ENCODE peak calls at places on chromosomes 13 and 19, in seven cellular contexts. One of them, this sample, is unnamed.

GRCh38 chr19:19134687-19135158 is 3.6 kb downstream of the TMEM161A start:
- DNase-seq in upper lobe of left lung: peak
- DNase-seq in A549: no peak
- DNase-seq in ovary: no peak
- DNase-seq in transverse colon: no peak
- DNase-seq in Peyer's patch: no peak
- DNase-seq in body of pancreas: no peak
- DNase-seq in this sample: no peak

GRCh38 chr13:99909836-99910619 is 61.5 kb downstream of the ZIC5 start:
- DNase-seq in body of pancreas: peak
- DNase-seq in ovary: no peak
- DNase-seq in transverse colon: no peak
- DNase-seq in Peyer's patch: no peak
- DNase-seq in upper lobe of left lung: no peak
- DNase-seq in A549: no peak
- DNase-seq in this sample: peak

GRCh38 chr13:40402931-40403412 is 263.5 kb downstream of the FOXO1 start:
- DNase-seq in A549: peak
- DNase-seq in upper lobe of left lung: no peak
- DNase-seq in transverse colon: no peak
- DNase-seq in ovary: peak
- DNase-seq in Peyer's patch: no peak
- DNase-seq in body of pancreas: no peak
- DNase-seq in this sample: no peak

GRCh38 chr13:92843549-92843948 is 383.1 kb upstream of the GPC6 start:
- DNase-seq in ovary: no peak
- DNase-seq in A549: no peak
- DNase-seq in upper lobe of left lung: no peak
- DNase-seq in transverse colon: no peak
- DNase-seq in Peyer's patch: no peak
- DNase-seq in body of pancreas: no peak
- DNase-seq in this sample: no peak

GRCh38 chr13:56351041-56351440 is 789.7 kb upstream of the PRR20A start:
- DNase-seq in A549: no peak
- DNase-seq in upper lobe of left lung: no peak
- DNase-seq in transverse colon: no peak
- DNase-seq in body of pancreas: no peak
- DNase-seq in ovary: no peak
- DNase-seq in Peyer's patch: no peak
- DNase-seq in this sample: no peak

GRCh38 chr19:15265849-15266248 is 33.6 kb upstream of the EPHX3 start:
- DNase-seq in transverse colon: peak
- DNase-seq in A549: no peak
- DNase-seq in upper lobe of left lung: peak
- DNase-seq in ovary: peak
- DNase-seq in Peyer's patch: peak
- DNase-seq in body of pancreas: peak
- DNase-seq in this sample: no peak

GRCh38 chr19:31135841-31136240 is 213.4 kb downstream of the TSHZ3 start:
- DNase-seq in A549: no peak
- DNase-seq in ovary: no peak
- DNase-seq in upper lobe of left lung: no peak
- DNase-seq in Peyer's patch: no peak
- DNase-seq in transverse colon: no peak
- DNase-seq in body of pancreas: no peak
- DNase-seq in this sample: no peak

GRCh38 chr13:112134150-112135075 is 67.5 kb downstream of the SOX1 start:
- DNase-seq in upper lobe of left lung: no peak
- DNase-seq in body of pancreas: no peak
- DNase-seq in Peyer's patch: no peak
- DNase-seq in ovary: no peak
- DNase-seq in transverse colon: no peak
- DNase-seq in A549: no peak
- DNase-seq in this sample: no peak

GRCh38 chr19:45768644-45769053 is 403 bp downstream of the SIX5 start:
- DNase-seq in upper lobe of left lung: no peak
- DNase-seq in ovary: no peak
- DNase-seq in body of pancreas: peak
- DNase-seq in Peyer's patch: no peak
- DNase-seq in transverse colon: peak
- DNase-seq in A549: peak
- DNase-seq in this sample: peak

GRCh38 chr13:51906581-51906980 is 44.8 kb downstream of the CCDC70 start:
- DNase-seq in body of pancreas: peak
- DNase-seq in Peyer's patch: no peak
- DNase-seq in ovary: no peak
- DNase-seq in upper lobe of left lung: no peak
- DNase-seq in A549: no peak
- DNase-seq in transverse colon: peak
- DNase-seq in this sample: no peak

GRCh38 chr13:109567315-109567714 is 219.1 kb downstream of the IRS2 start:
- DNase-seq in body of pancreas: no peak
- DNase-seq in Peyer's patch: no peak
- DNase-seq in transverse colon: no peak
- DNase-seq in ovary: no peak
- DNase-seq in A549: no peak
- DNase-seq in upper lobe of left lung: no peak
- DNase-seq in this sample: no peak

GRCh38 chr19:41945135-41945766 is 13.9 kb downstream of the RABAC1 start:
- DNase-seq in upper lobe of left lung: peak
- DNase-seq in body of pancreas: peak
- DNase-seq in A549: no peak
- DNase-seq in ovary: no peak
- DNase-seq in transverse colon: peak
- DNase-seq in Peyer's patch: peak
- DNase-seq in this sample: no peak

GRCh38 chr19:54388803-54389144 is 24.0 kb upstream of the LAIR1 start:
- DNase-seq in body of pancreas: no peak
- DNase-seq in A549: no peak
- DNase-seq in ovary: no peak
- DNase-seq in Peyer's patch: no peak
- DNase-seq in upper lobe of left lung: no peak
- DNase-seq in transverse colon: no peak
- DNase-seq in this sample: no peak

GRCh38 chr13:102333320-102334181 is 68.3 kb downstream of the FGF14 start:
- DNase-seq in Peyer's patch: no peak
- DNase-seq in ovary: no peak
- DNase-seq in transverse colon: no peak
- DNase-seq in body of pancreas: no peak
- DNase-seq in A549: no peak
- DNase-seq in upper lobe of left lung: no peak
- DNase-seq in this sample: no peak

GRCh38 chr19:34990578-34991192 is 9.4 kb upstream of the GRAMD1A start:
- DNase-seq in A549: no peak
- DNase-seq in Peyer's patch: no peak
- DNase-seq in ovary: no peak
- DNase-seq in transverse colon: no peak
- DNase-seq in upper lobe of left lung: no peak
- DNase-seq in body of pancreas: no peak
- DNase-seq in this sample: no peak

GRCh38 chr13:42883771-42884170 is 102.4 kb downstream of the FAM216B start:
- DNase-seq in upper lobe of left lung: no peak
- DNase-seq in ovary: no peak
- DNase-seq in Peyer's patch: no peak
- DNase-seq in transverse colon: peak
- DNase-seq in A549: peak
- DNase-seq in body of pancreas: peak
- DNase-seq in this sample: no peak

GRCh38 chr13:112880976-112881540 is 88.0 kb upstream of the MCF2L start:
- DNase-seq in Peyer's patch: no peak
- DNase-seq in A549: no peak
- DNase-seq in ovary: no peak
- DNase-seq in upper lobe of left lung: peak
- DNase-seq in transverse colon: no peak
- DNase-seq in body of pancreas: no peak
- DNase-seq in this sample: no peak

GRCh38 chr19:47681388-47681787 is 31.8 kb upstream of the EHD2 start:
- DNase-seq in A549: no peak
- DNase-seq in upper lobe of left lung: no peak
- DNase-seq in ovary: no peak
- DNase-seq in body of pancreas: no peak
- DNase-seq in transverse colon: no peak
- DNase-seq in Peyer's patch: no peak
- DNase-seq in this sample: no peak
- TF ChIP-seq POLR2A in A549: no peak
- TF ChIP-seq POLR2A in upper lobe of left lung: no peak
- TF ChIP-seq POLR2A in ovary: no peak
- TF ChIP-seq POLR2A in body of pancreas: no peak
- TF ChIP-seq POLR2A in transverse colon: no peak
- TF ChIP-seq POLR2A in Peyer's patch: no peak
- TF ChIP-seq POLR2A in this sample: no peak

DNA sequence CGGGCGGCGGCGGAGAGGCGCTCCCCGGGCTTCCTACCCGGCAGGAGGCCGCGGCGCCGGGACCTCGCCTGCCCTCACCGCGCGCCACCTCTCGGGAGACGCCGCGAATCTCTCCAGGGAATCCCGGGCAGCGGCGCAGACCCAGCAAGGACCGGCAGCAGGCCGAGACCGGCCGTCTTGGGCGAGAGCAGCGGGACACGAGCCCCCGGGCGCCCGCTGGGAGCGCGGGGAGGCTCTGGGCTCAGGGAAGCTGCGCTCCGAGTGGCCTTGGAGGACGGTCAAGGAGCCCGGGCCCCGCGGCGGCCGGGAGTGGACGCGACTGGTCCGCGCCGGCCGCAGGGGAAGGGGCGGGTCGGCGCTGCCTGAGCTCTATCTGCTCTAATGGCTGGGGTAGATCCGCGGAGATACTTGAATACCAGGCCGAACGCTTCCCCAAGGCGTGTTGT is 14.7 kb downstream of the CDX2 start:
- DNase-seq in ovary: no peak
- DNase-seq in A549: peak
- DNase-seq in upper lobe of left lung: no peak
- DNase-seq in Peyer's patch: no peak
- DNase-seq in transverse colon: peak
- DNase-seq in body of pancreas: peak
- DNase-seq in this sample: peak
- TF ChIP-seq POLR2A in ovary: no peak
- TF ChIP-seq POLR2A in A549: peak
- TF ChIP-seq POLR2A in upper lobe of left lung: no peak
- TF ChIP-seq POLR2A in Peyer's patch: peak
- TF ChIP-seq POLR2A in transverse colon: peak
- TF ChIP-seq POLR2A in body of pancreas: no peak
- TF ChIP-seq POLR2A in this sample: no peak

GRCh38 chr19:36488816-36489138 is 584 bp downstream of the ZNF566 start:
- DNase-seq in ovary: no peak
- DNase-seq in upper lobe of left lung: peak
- DNase-seq in A549: no peak
- DNase-seq in transverse colon: no peak
- DNase-seq in body of pancreas: peak
- DNase-seq in Peyer's patch: peak
- DNase-seq in this sample: peak

GRCh38 chr19:36489920-36490415 is 607 bp upstream of the ZNF566 start:
- DNase-seq in ovary: peak
- DNase-seq in upper lobe of left lung: peak
- DNase-seq in A549: peak
- DNase-seq in Peyer's patch: peak
- DNase-seq in body of pancreas: peak
- DNase-seq in transverse colon: peak
- DNase-seq in this sample: peak

GRCh38 chr19:36483653-36484052 is 5.7 kb downstream of the ZNF566 start:
- DNase-seq in transverse colon: no peak
- DNase-seq in A549: no peak
- DNase-seq in ovary: no peak
- DNase-seq in Peyer's patch: no peak
- DNase-seq in body of pancreas: no peak
- DNase-seq in upper lobe of left lung: no peak
- DNase-seq in this sample: no peak

GRCh38 chr19:36488118-36488815 is 1.1 kb downstream of the ZNF566 start:
- DNase-seq in upper lobe of left lung: no peak
- DNase-seq in Peyer's patch: no peak
- DNase-seq in A549: no peak
- DNase-seq in body of pancreas: no peak
- DNase-seq in transverse colon: no peak
- DNase-seq in ovary: no peak
- DNase-seq in this sample: no peak

DNA sequence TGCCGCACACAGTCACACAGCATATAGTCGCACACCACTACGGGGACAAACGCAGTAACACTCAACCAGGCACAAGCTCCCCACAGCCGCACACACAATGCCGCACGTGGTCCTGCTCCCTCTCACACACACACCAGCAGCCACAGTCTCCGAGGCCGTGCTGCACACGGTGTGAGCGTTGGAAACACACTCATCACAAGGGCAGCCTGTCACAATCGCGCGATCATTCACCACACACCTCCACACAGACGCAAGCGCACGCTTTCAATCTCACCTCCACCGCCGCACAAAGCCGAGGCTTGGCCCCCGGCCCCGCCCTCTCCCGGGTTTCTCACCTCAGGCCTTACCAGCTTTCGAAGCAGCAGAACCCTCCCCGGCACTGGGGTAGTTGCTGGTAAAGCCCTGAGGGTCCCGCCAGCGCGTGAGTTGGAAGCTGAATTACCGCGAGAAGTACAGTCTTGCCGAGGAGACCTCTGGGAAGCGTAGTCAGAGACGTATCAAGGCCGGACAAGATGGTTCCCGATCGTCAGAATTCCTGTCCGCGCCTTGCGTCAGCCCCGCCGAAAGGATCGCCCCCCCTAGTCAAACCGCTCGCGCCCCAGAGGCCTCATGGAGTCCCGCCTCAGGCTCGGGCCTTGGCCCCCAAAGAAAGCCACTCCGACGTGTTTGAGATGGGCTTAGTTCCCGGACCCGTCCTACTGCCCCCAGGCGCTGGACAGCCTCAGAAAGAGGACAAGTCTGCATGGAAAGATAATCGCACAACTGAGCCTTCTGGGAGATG is at the start of gene ZNF566:
- DNase-seq in transverse colon: peak
- DNase-seq in A549: peak
- DNase-seq in Peyer's patch: peak
- DNase-seq in upper lobe of left lung: peak
- DNase-seq in body of pancreas: peak
- DNase-seq in ovary: peak
- DNase-seq in this sample: peak
- TF ChIP-seq POLR2A in transverse colon: peak
- TF ChIP-seq POLR2A in A549: peak
- TF ChIP-seq POLR2A in Peyer's patch: peak
- TF ChIP-seq POLR2A in upper lobe of left lung: no peak
- TF ChIP-seq POLR2A in body of pancreas: peak
- TF ChIP-seq POLR2A in ovary: peak
- TF ChIP-seq POLR2A in this sample: peak

GRCh38 chr13:44383945-44384344 is 10.3 kb downstream of the SERP2 start:
- DNase-seq in A549: no peak
- DNase-seq in Peyer's patch: no peak
- DNase-seq in transverse colon: no peak
- DNase-seq in ovary: no peak
- DNase-seq in upper lobe of left lung: no peak
- DNase-seq in body of pancreas: no peak
- DNase-seq in this sample: no peak

GRCh38 chr13:44382635-44383145 is 9.1 kb downstream of the SERP2 start:
- DNase-seq in transverse colon: peak
- DNase-seq in Peyer's patch: no peak
- DNase-seq in upper lobe of left lung: no peak
- DNase-seq in A549: no peak
- DNase-seq in body of pancreas: peak
- DNase-seq in ovary: no peak
- DNase-seq in this sample: peak

GRCh38 chr13:44379885-44380284 is 6.3 kb downstream of the SERP2 start:
- DNase-seq in ovary: no peak
- DNase-seq in Peyer's patch: no peak
- DNase-seq in A549: no peak
- DNase-seq in transverse colon: no peak
- DNase-seq in body of pancreas: no peak
- DNase-seq in upper lobe of left lung: no peak
- DNase-seq in this sample: no peak

GRCh38 chr13:44378277-44378676 is 4.7 kb downstream of the SERP2 start:
- DNase-seq in Peyer's patch: no peak
- DNase-seq in ovary: no peak
- DNase-seq in body of pancreas: no peak
- DNase-seq in transverse colon: no peak
- DNase-seq in A549: no peak
- DNase-seq in upper lobe of left lung: no peak
- DNase-seq in this sample: no peak

GRCh38 chr13:44380404-44381165 is 7.0 kb downstream of the SERP2 start:
- DNase-seq in ovary: no peak
- DNase-seq in upper lobe of left lung: no peak
- DNase-seq in A549: no peak
- DNase-seq in transverse colon: no peak
- DNase-seq in body of pancreas: no peak
- DNase-seq in Peyer's patch: no peak
- DNase-seq in this sample: no peak
- TF ChIP-seq POLR2A in ovary: no peak
- TF ChIP-seq POLR2A in upper lobe of left lung: no peak
- TF ChIP-seq POLR2A in A549: no peak
- TF ChIP-seq POLR2A in transverse colon: no peak
- TF ChIP-seq POLR2A in body of pancreas: no peak
- TF ChIP-seq POLR2A in Peyer's patch: no peak
- TF ChIP-seq POLR2A in this sample: no peak